ENCODE peak calls at places on chromosomes 4 and X, in eight cellular contexts. U is heart left ventricle, J is lower lobe of right lung, E is bronchial epithelial cell, Z is right lobe of liver, Q is BJ, H is cardiac fibroblast, L is HepG2. N is an unnamed sample.

GRCh38 chr4:77349361-77349760 is 192.4 kb downstream of the CCNG2 start:
- DNase-seq in U (no peak), J (no peak), E (peak), Z (no peak), Q (no peak), H (no peak), L (no peak), N (no peak)

GRCh38 chr4:102169345-102169744 is 175.9 kb downstream of the SLC39A8 start:
- DNase-seq in U (no peak), J (no peak), E (no peak), Z (no peak), Q (no peak), H (peak), L (no peak), N (no peak)

GRCh38 chrX:133670394-133670793 is 255.1 kb upstream of the GPC4 start:
- DNase-seq in U (no peak), J (no peak), E (peak), Z (no peak), Q (no peak), H (peak), L (no peak), N (no peak)

GRCh38 chr4:107366900-107367299 is 330.8 kb upstream of the DKK2 start:
- DNase-seq in U (no peak), J (no peak), E (peak), Z (no peak), Q (no peak), H (no peak), L (no peak), N (no peak)

GRCh38 chr4:184747034-184747830 is 13.3 kb upstream of the CENPU start:
- DNase-seq in U (peak), J (peak), E (peak), Z (peak), Q (no peak), H (no peak), L (peak), N (no peak)

GRCh38 chr4:142703694-142704309 is 142.3 kb downstream of the INPP4B start:
- DNase-seq in U (no peak), J (no peak), E (peak), Z (no peak), Q (no peak), H (no peak), L (no peak), N (no peak)

GRCh38 chr4:153138736-153139135 is 65.5 kb upstream of the TRIM2 start:
- DNase-seq in U (no peak), J (no peak), E (no peak), Z (no peak), Q (no peak), H (no peak), L (no peak), N (no peak)

GRCh38 chrX:74133156-74133796 is 170.7 kb upstream of the ZCCHC13 start:
- DNase-seq in U (no peak), J (no peak), E (peak), Z (no peak), Q (no peak), H (peak), L (peak), N (no peak)

GRCh38 chr4:38004062-38004461 is 43.9 kb downstream of the PTTG2 start:
- DNase-seq in U (no peak), J (no peak), E (no peak), Z (no peak), Q (no peak), H (no peak), L (no peak), N (no peak)

GRCh38 chrX:26873736-26874135 is 589.4 kb downstream of the PPP4R3C start:
- DNase-seq in U (no peak), J (no peak), E (no peak), Z (no peak), Q (no peak), H (no peak), L (no peak), N (no peak)

GRCh38 chrX:67613366-67613765 is 69.5 kb downstream of the AR start:
- DNase-seq in U (no peak), J (no peak), E (no peak), Z (no peak), Q (no peak), H (peak), L (no peak), N (no peak)

GRCh38 chr4:124932447-124932846 is 219.9 kb upstream of the ANKRD50 start:
- DNase-seq in U (no peak), J (no peak), E (no peak), Z (no peak), Q (no peak), H (no peak), L (no peak), N (no peak)

GRCh38 chr4:15158410-15159091 is 156.3 kb downstream of the CPEB2 start:
- DNase-seq in U (no peak), J (no peak), E (peak), Z (no peak), Q (no peak), H (no peak), L (no peak), N (no peak)

GRCh38 chr4:53686521-53686920 is 95.2 kb upstream of the LNX1 start:
- DNase-seq in U (no peak), J (no peak), E (no peak), Z (no peak), Q (no peak), H (no peak), L (no peak), N (no peak)

DNA sequence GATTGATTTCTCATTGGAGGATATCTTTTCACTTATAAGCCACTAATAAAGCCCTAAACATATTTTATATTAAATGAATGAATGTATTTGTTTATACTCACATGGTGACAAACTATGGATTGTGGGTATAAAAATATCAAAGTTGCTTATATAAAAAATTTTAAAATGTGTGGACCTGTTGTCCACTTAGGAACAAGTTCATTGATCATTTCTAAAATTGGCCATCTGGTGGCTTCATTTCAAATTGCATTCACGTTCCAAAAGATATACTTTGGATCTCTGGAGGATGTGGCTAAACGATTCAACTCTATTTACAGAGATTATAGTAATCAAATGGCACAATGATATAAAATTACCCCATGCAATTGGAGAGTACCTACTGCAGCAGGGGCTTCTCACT is 32.5 kb downstream of the FSTL5 start:
- DNase-seq in U (no peak), J (no peak), E (peak), Z (no peak), Q (no peak), H (no peak), L (no peak), N (no peak)
- TF ChIP-seq CTCF in U (no peak), J (no peak), E (no peak), Z (no peak), Q (peak), H (no peak), L (no peak), N (no peak)

GRCh38 chrX:64205735-64206491 is 405 bp upstream of the AMER1 start:
- DNase-seq in U (peak), J (peak), E (peak), Z (peak), Q (peak), H (peak), L (peak), N (peak)
- TF ChIP-seq CTCF in U (no peak), J (peak), E (peak), Z (no peak), Q (peak), H (peak), L (peak), N (no peak)

GRCh38 chr4:155207534-155208257 is 740 bp upstream of the NPY2R start:
- DNase-seq in U (no peak), J (no peak), E (no peak), Z (no peak), Q (no peak), H (peak), L (no peak), N (no peak)
- TF ChIP-seq CTCF in U (no peak), J (no peak), E (peak), Z (no peak), Q (no peak), H (no peak), L (no peak), N (no peak)

GRCh38 chr4:2418652-2419571 is at the start of gene CFAP99:
- DNase-seq in U (peak), J (peak), E (peak), Z (peak), Q (peak), H (peak), L (peak), N (peak)
- TF ChIP-seq CTCF in U (no peak), J (no peak), E (peak), Z (peak), Q (peak), H (no peak), L (peak), N (no peak)

DNA sequence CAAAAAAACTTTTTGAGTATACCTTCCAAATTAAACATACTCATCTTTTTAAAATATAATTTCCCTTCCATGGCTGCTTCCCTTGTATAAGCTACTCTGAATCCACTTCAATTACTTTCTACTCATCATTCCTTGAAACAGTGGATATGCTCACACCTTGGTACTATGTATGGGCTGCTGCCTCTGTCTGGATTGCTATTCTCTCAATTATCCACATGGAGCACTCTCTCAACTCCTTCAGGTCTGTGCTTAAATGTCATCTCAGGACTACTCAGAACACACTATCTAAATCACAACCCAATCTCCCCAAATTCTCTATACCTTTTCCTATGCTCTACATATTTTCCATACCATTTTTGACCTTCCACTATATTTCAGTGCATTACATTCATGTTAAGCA is 898.9 kb upstream of the EPHA5 start:
- DNase-seq in U (no peak), J (no peak), E (no peak), Z (no peak), Q (no peak), H (no peak), L (no peak), N (no peak)
- TF ChIP-seq CTCF in U (no peak), J (no peak), E (no peak), Z (no peak), Q (no peak), H (no peak), L (no peak), N (no peak)

DNA sequence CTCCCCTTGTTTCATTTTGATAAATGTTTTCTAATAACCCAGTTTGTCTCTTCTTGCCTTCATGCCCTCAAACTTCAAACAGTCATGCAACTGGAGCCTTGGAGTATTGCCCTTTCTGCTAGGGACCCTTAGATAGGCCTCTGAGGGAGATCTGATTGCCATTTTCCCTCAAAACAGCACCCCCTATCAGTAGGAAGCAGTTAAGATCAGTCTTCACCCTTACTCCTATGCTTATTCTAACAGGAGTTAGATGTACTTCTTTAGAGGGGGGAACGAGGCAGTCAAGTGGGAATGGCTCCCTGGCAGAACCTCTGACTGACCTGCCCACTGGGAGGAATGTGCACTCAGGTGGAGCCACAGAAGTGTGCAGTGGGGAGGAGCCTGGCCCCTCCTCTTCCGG is 74.1 kb downstream of the FAM47A start:
- DNase-seq in U (no peak), J (no peak), E (no peak), Z (no peak), Q (no peak), H (no peak), L (no peak), N (no peak)
- TF ChIP-seq CTCF in U (no peak), J (no peak), E (no peak), Z (no peak), Q (no peak), H (no peak), L (no peak), N (no peak)

DNA sequence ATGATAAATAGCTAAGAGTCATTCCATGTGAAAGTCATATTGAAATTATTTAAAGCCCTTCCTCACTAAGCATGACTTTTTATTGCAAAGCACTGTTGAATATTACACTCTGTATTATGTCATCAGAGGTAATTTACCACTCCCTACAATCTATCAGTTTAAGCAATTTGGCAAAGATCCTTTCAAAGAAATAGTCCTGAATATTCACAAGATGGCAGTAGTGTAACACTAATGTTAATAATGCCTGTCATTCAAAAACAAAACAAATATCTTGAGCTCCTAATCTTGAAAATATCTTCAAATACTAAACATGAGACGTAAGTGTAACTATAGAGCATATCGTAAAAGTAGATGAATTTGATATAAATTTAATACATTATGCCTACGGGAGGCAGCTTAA is 208.6 kb upstream of the TECRL start:
- DNase-seq in U (no peak), J (no peak), E (peak), Z (no peak), Q (no peak), H (no peak), L (no peak), N (no peak)
- TF ChIP-seq CTCF in U (no peak), J (no peak), E (no peak), Z (no peak), Q (no peak), H (no peak), L (peak), N (no peak)

GRCh38 chr4:55446578-55446922 is 50.8 kb downstream of the TMEM165 start:
- DNase-seq in U (no peak), J (no peak), E (no peak), Z (no peak), Q (no peak), H (peak), L (no peak), N (no peak)

GRCh38 chr4:55442541-55442940 is 46.8 kb downstream of the TMEM165 start:
- DNase-seq in U (no peak), J (no peak), E (peak), Z (no peak), Q (no peak), H (no peak), L (no peak), N (no peak)

GRCh38 chr4:55447108-55447708 is 51.5 kb downstream of the TMEM165 start:
- DNase-seq in U (no peak), J (no peak), E (no peak), Z (no peak), Q (no peak), H (no peak), L (no peak), N (no peak)

GRCh38 chr4:55445921-55446577 is 50.3 kb downstream of the TMEM165 start:
- DNase-seq in U (no peak), J (no peak), E (peak), Z (no peak), Q (peak), H (peak), L (no peak), N (no peak)

GRCh38 chr4:55444822-55445221 is 49.1 kb downstream of the TMEM165 start:
- DNase-seq in U (no peak), J (no peak), E (peak), Z (no peak), Q (no peak), H (peak), L (peak), N (no peak)
- TF ChIP-seq CTCF in U (peak), J (no peak), E (peak), Z (peak), Q (peak), H (peak), L (peak), N (no peak)

GRCh38 chr4:126396703-126397102 is 1081.9 kb downstream of the FAT4 start:
- DNase-seq in U (no peak), J (no peak), E (no peak), Z (no peak), Q (no peak), H (no peak), L (no peak), N (no peak)
- TF ChIP-seq CTCF in U (no peak), J (no peak), E (peak), Z (no peak), Q (no peak), H (peak), L (no peak), N (no peak)

GRCh38 chr4:45944000-45944399 is 179.9 kb downstream of the GABRG1 start:
- DNase-seq in U (no peak), J (no peak), E (no peak), Z (no peak), Q (no peak), H (no peak), L (peak), N (no peak)
- TF ChIP-seq CTCF in U (no peak), J (no peak), E (no peak), Z (no peak), Q (no peak), H (no peak), L (peak), N (no peak)